ENCODE peak calls at places on chromosome 4, in four cellular contexts. C, E, U and O are unnamed samples.

GRCh38 chr4:19700951-19701350 is 550.8 kb upstream of the SLIT2 start:
- DNase-seq in C (no peak), E (no peak), U (no peak), O (no peak)

GRCh38 chr4:80005863-80006262 is 67.2 kb downstream of the ANTXR2 start:
- DNase-seq in E (no peak), U (no peak), C (no peak), O (no peak)

GRCh38 chr4:98242063-98242462 is 19.1 kb upstream of the RAP1GDS1 start:
- DNase-seq in C (no peak), E (no peak), U (no peak), O (no peak)

GRCh38 chr4:104421576-104421975 is 73.1 kb downstream of the CXXC4 start:
- DNase-seq in U (no peak), C (no peak), E (no peak), O (no peak)

GRCh38 chr4:93396274-93396673 is 432.3 kb upstream of the ATOH1 start:
- DNase-seq in E (no peak), C (peak), U (no peak), O (peak)

GRCh38 chr4:158129649-158130048 is 43.2 kb downstream of the GASK1B start:
- DNase-seq in E (no peak), U (no peak), C (no peak), O (no peak)

GRCh38 chr4:181202249-181202648 is 1041.0 kb upstream of the TENM3 start:
- DNase-seq in C (no peak), U (no peak), E (no peak), O (no peak)

GRCh38 chr4:78222575-78223186 is 165.6 kb downstream of the FRAS1 start:
- DNase-seq in E (no peak), C (no peak), U (no peak), O (no peak)

GRCh38 chr4:154973636-154974035 is 192.6 kb downstream of the RBM46 start:
- DNase-seq in C (no peak), U (no peak), E (no peak), O (no peak)

GRCh38 chr4:145984563-145984962 is 45.9 kb upstream of the ZNF827 start:
- DNase-seq in E (no peak), U (no peak), C (no peak), O (no peak)

GRCh38 chr4:85420831-85421230 is 54.1 kb upstream of the ARHGAP24 start:
- DNase-seq in C (no peak), U (peak), E (no peak), O (no peak)

GRCh38 chr4:89599026-89599425 is 237.9 kb downstream of the SNCA start:
- DNase-seq in U (no peak), E (no peak), C (no peak), O (no peak)

GRCh38 chr4:139015948-139016451 is 419 bp downstream of the NOCT start:
- DNase-seq in C (no peak), U (peak), E (no peak), O (no peak)

GRCh38 chr4:139017861-139018260 is 2.3 kb downstream of the NOCT start:
- DNase-seq in U (no peak), C (no peak), E (no peak), O (no peak)

GRCh38 chr4:139018971-139019758 is 3.6 kb downstream of the NOCT start:
- DNase-seq in E (no peak), U (peak), C (no peak), O (no peak)

GRCh38 chr4:139020384-139020783 is 4.8 kb downstream of the NOCT start:
- DNase-seq in C (no peak), E (no peak), U (no peak), O (no peak)

GRCh38 chr4:139018501-139018900 is 2.9 kb downstream of the NOCT start:
- DNase-seq in C (no peak), E (no peak), U (no peak), O (no peak)
- H3K4me3 ChIP-seq in C (peak), E (no peak), U (no peak), O (peak)

DNA sequence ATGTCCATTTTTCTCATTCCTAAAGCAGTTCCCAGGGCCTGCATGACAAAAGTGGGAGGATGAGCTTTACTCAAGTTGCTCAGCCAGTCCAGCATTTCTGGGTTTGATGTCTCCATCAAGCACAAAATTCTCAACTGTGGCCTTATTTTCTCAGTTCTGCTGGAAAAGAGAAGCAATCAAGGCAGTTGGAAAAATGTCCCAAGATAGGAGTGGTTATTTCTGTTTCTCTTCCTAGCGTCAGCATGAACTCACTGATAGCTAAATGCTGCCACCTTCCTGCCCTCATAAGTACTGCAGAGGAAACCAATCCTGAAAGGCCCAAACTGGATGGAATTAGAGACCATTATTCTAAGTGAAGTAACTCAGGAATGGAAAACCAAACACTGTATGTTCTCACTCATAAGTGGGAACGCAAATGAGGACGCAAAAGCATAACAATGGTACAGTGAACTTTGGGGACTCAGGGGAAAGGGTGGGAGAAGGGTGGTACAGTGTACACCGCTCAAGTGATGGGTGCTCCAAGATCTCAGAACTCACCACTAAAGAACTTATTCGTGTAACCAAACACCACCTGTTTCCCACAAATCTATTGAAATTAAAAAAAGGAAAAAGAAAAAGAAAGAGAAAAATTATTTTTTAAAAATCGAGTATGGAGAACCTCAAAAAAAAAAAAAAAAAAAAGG is 29.6 kb downstream of the ADH7 start:
- DNase-seq in U (peak), E (no peak), C (peak), O (peak)
- TF ChIP-seq CTCF in U (peak), E (peak), C (peak), O (peak)

DNA sequence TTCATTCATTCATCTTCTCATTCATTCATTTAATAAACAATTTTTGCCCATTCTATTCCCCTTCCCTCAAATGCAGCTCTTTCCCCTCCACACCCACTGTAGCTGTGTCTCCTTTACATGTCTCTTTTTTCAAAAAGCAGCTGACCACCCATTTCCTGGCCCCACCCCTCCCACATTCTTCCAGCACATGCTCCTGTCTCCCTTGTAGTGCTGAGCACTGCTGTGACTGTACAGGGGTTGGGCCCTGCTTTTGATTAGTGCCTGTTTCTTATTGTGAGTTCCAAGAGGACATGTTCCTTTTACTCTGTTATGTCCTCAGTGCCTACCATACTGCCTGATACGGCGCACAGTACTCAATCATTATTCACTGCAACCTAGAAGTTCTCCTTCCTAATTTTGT is 152.0 kb downstream of the STK32B start:
- DNase-seq in E (no peak), U (no peak), C (no peak), O (no peak)
- H3K4me3 ChIP-seq in E (no peak), U (no peak), C (no peak), O (no peak)

DNA sequence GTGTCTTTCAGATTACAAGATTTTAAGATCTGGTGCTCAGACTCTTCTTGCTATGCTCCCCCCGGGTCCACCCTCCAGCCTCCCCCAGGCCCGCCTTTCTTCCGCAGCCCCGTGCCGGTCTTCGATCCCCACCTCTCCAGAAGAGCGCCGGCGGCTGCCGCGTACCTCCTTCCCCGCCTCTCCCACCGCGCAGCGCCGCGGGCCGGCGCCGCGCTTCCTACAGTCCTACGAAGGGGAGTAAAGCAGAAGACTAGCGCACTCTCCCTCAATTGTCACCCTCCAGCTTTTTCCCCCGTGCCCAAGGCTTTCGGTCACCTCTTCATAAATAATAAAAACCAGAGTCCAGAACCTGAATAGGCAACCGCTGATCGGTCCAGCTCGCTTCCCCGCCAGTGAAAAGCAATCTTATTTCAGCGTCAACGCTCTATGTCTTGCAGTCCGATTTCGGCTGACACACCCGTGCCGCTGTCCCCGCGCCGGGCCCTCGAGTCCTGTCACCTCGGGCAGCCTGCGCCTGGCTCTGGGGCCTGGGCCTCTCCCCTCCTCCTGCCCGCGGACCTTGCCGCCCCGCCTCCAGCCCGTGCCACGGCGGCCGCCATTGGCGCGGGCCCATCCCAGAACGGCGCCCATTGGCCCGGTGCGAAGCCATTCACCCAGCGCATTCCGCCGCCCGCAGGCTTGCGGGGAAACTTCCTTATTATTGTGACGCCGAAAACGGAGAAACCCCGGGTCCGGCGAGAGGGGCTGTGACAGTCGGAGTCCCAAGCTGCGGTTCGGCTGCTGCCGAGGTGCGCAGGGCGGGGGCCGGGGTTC is at the start of gene HERC3:
- DNase-seq in C (peak), E (peak), U (peak), O (peak)
- TF ChIP-seq CTCF in C (no peak), E (no peak), U (no peak), O (no peak)

DNA sequence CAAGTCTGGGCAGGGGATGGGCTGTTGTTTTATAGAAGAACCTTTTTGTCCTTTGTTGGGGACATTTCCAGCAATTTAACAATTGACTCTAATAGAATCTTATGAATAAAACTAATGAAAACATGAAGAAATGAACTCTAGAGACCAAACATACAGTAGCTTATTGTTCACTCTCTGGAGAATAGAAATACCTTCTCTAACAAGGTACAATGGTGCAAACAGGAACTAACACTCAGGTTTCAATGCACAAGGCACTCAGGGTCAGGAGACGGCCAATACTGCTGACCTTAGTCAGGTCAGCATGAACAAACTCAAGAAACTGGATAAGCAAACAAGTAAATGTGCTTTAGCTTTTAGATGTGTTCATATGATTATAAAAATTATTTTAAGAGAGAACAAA is 39.6 kb upstream of the FBXW7 start:
- DNase-seq in C (no peak), U (no peak), E (no peak), O (no peak)
- H3K4me3 ChIP-seq in C (no peak), U (no peak), E (no peak), O (no peak)

GRCh38 chr4:8110071-8110986 is 48.3 kb downstream of the ABLIM2 start:
- DNase-seq in U (peak), C (no peak), E (no peak), O (no peak)
- TF ChIP-seq CTCF in U (peak), C (peak), E (no peak), O (peak)

DNA sequence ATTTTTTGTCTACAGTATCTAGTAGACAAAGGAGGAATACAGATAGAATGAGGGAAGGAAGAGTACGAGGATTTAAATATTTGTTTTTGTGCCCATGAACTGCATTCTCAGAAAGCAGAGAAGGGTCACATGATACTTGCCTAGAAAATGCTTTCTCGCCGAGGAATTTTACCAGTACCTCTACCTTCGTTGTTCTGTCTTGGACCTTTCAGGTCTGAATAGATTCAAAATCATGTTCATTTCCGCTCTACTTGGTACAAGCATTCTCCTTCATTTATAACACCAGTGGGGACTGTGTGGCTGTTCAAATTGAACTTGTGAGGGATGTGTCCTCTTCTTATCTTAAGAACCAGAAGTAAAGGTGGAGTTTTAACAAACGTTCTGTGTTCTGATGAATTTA is 1.9 kb downstream of the USP38 start:
- DNase-seq in E (no peak), C (no peak), U (no peak), O (no peak)
- H3K4me3 ChIP-seq in E (peak), C (peak), U (peak), O (peak)